ENCODE peak calls at places on chromosomes 5 and 9, in five cellular contexts. N is AG04450, G is GM06990, B is body of pancreas, Y is GM20000. T is an unnamed sample.

GRCh38 chr5:26388946-26389345 is 649.4 kb downstream of the CDH9 start:
- DNase-seq in B (no peak), G (no peak), Y (no peak), N (no peak), T (no peak)

GRCh38 chr5:124263680-124264491 is 482.6 kb downstream of the ZNF608 start:
- DNase-seq in N (no peak), G (no peak), B (peak), Y (no peak), T (no peak)

GRCh38 chr5:50501510-50502209 is 60.6 kb upstream of the EMB start:
- DNase-seq in G (peak), B (no peak), Y (peak), N (no peak), T (peak)

GRCh38 chr5:168527756-168528295 is 1.3 kb upstream of the FBLL1 start:
- DNase-seq in G (no peak), N (no peak), Y (no peak), B (no peak), T (no peak)

GRCh38 chr5:54514269-54514668 is 3.3 kb upstream of the SNX18 start:
- DNase-seq in G (no peak), B (no peak), Y (no peak), N (no peak), T (no peak)

GRCh38 chr9:108041551-108041950 is 552.0 kb upstream of the KLF4 start:
- DNase-seq in N (no peak), B (no peak), Y (no peak), G (no peak), T (no peak)

GRCh38 chr9:89941875-89942274 is 337.1 kb downstream of the GADD45G start:
- DNase-seq in Y (no peak), G (no peak), N (peak), B (no peak), T (no peak)

GRCh38 chr9:107693620-107694326 is 204.2 kb upstream of the KLF4 start:
- DNase-seq in N (no peak), Y (no peak), G (no peak), B (no peak), T (no peak)

GRCh38 chr9:120579139-120579749 is 723 bp downstream of the CDK5RAP2 start:
- DNase-seq in N (no peak), B (no peak), G (no peak), Y (peak), T (peak)

GRCh38 chr9:99954108-99954507 is 47.7 kb downstream of the STX17 start:
- DNase-seq in N (no peak), Y (no peak), G (peak), B (no peak), T (no peak)

GRCh38 chr9:131299948-131300347 is 10.4 kb downstream of the PLPP7 start:
- DNase-seq in Y (no peak), N (no peak), B (no peak), G (no peak), T (no peak)

DNA sequence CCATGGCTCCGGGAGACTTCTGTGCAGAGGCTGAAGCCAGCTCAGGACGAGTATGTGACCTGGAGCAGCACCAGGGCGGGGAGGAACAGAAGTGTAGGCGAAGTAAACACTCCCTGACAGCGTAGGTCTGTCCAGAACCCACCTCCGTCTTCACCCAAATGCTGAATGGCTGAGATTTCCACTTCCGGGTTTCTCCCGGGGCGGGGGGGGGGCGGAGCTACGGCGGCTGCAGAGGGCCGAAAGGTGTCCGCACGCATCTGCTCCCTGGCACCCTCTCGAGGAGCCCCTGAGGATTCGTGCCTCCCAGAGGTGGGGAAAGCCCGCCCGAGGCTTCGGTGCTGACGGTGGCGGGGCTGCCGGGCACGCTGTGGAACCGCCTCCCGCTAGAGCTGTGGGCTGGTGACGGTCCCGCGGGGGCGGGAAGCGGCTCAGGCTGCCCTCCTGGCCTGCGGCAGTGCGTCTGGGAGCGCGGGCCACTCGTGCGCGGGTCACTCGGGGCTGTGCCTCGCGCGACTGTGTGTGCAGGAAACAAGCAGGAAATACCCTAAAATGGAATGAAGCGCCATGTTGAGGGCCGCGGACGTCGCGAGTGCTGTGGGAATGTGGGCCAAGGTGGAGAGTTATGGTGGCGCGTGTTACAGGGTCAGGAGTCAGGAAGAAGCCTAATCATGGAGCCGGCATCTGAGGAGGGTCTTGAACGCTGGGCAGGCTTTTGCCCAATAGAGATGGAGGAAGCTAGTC is 1425.4 kb downstream of the FOXD4L5 start:
- DNase-seq in B (peak), Y (peak), N (no peak), G (no peak), T (peak)
- TF ChIP-seq CTCF in B (no peak), Y (peak), N (no peak), G (no peak), T (no peak)

GRCh38 chr5:74032617-74033016 is 406.6 kb downstream of the ARHGEF28 start:
- DNase-seq in Y (no peak), G (no peak), B (no peak), N (no peak), T (no peak)

GRCh38 chr5:74034738-74035137 is 408.7 kb downstream of the ARHGEF28 start:
- DNase-seq in N (peak), Y (no peak), B (no peak), G (no peak), T (no peak)

GRCh38 chr5:74031536-74031935 is 405.5 kb downstream of the ARHGEF28 start:
- DNase-seq in G (no peak), Y (no peak), N (no peak), B (no peak), T (no peak)

GRCh38 chr5:74040065-74040551 is 414.1 kb downstream of the ARHGEF28 start:
- DNase-seq in B (no peak), Y (no peak), G (no peak), N (peak), T (no peak)

DNA sequence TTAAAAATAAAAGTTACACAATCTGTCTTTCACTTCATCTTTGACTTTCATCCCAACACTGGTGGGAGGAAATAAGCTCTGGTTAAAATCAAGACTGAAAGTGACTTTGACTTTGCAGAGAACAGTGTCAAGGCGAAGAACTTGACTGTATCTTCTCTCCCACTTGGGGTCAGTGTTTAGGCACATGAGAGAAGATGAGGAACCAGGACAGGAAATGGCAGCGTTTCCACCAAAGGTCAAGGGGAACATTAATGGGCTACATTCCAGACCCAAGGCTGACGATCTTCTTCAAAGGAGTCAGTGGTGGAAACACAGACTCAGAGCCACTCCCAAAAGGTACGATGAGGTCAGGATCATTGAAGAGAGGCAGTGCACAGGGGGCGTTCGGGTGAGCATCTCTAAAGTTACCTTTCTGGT is 409.5 kb downstream of the ARHGEF28 start:
- DNase-seq in G (peak), Y (peak), B (no peak), N (no peak), T (peak)
- TF ChIP-seq CTCF in G (peak), Y (no peak), B (peak), N (peak), T (no peak)

GRCh38 chr5:122091942-122092600 is 14.0 kb upstream of the LOX start:
- DNase-seq in N (no peak), G (no peak), B (no peak), Y (no peak), T (no peak)
- TF ChIP-seq CTCF in N (peak), G (peak), B (peak), Y (no peak), T (no peak)

DNA sequence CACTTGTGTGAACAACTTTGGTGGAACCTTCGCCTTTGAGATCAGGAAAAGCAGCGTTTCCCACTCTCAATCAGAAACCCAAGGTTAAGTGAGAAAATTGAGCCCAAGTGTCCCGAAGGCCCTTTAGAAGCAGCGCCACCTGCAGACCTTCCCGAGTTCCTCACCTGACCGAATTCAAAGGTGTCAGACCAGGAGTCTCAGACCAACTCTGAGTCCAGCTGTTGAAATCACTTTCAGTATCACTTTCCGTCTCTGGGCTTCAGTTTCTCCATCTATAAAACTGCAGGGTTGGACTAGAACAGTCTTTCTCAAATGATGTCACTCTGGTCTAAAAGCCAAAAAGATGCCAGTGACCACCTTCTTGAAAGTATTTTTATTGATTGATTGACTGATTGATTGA is 31.7 kb upstream of the GRHPR start:
- DNase-seq in B (peak), N (no peak), Y (peak), G (peak), T (peak)
- TF ChIP-seq CTCF in B (peak), N (peak), Y (peak), G (peak), T (peak)

GRCh38 chr9:4768681-4769080 is 24.1 kb upstream of the RCL1 start:
- DNase-seq in Y (no peak), G (no peak), B (no peak), N (no peak), T (no peak)
- TF ChIP-seq CTCF in Y (no peak), G (no peak), B (no peak), N (no peak), T (no peak)

DNA sequence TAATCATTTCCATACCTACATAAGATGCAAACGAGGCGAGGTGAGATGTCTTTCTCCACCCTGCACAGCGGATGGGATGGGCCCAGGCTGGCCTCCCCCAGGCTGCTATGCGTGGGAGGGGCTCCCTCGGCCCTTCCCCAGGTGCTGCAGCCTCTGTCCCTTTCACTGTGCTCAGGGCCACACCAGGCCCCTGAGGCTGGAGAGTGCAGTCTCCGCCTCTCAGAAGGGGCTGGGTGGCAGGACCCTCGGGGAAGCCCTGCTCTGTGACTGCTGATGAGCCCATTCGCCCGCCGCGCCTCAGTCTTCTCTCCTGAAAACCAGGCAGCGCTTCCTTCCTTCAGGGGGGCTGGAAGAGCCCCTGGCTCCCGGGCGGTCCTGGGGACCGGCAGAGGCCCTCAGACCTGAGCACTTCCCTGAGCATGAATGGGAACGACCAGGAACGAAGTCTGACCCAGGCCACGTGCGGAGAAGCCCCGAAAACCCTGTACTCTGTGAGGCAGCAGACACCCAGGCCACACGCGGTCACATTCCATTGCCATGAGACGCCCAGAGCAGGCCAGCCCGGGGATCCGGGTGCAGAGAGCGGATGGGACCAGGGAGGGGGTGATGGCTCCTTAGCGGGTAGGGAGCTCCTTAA is 21.9 kb upstream of the NOTCH1 start:
- DNase-seq in N (peak), Y (peak), G (no peak), B (peak), T (no peak)
- TF ChIP-seq CTCF in N (no peak), Y (no peak), G (no peak), B (no peak), T (no peak)

DNA sequence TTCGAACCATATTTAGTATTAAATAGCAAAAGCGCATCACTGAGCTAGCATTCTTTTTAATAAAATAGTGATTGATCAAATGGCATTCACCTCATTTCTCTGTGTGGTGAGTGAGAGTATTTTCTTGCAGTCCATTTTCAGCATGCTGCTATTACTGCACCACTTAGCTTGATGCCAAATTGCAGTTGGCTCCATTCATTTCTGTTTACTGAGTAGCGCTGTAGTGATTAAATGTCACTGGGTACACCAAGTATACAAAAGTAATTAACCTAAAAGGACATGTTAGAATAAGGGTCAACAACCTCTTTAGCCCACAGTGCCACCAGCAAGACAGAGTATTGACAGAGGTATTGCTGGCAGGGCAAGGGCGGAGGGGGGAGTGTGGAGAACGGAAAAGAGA is 122.0 kb downstream of the TLE4 start:
- DNase-seq in Y (no peak), B (no peak), N (no peak), G (no peak), T (no peak)
- TF ChIP-seq CTCF in Y (no peak), B (no peak), N (no peak), G (no peak), T (no peak)

GRCh38 chr9:84969736-84970135 is 300.2 kb downstream of the NTRK2 start:
- DNase-seq in Y (no peak), G (no peak), B (no peak), N (no peak), T (no peak)

GRCh38 chr9:84969084-84969483 is 299.6 kb downstream of the NTRK2 start:
- DNase-seq in G (no peak), N (no peak), Y (no peak), B (no peak), T (no peak)

GRCh38 chr9:84970432-84970831 is 300.9 kb downstream of the NTRK2 start:
- DNase-seq in G (no peak), Y (no peak), N (no peak), B (no peak), T (no peak)

DNA sequence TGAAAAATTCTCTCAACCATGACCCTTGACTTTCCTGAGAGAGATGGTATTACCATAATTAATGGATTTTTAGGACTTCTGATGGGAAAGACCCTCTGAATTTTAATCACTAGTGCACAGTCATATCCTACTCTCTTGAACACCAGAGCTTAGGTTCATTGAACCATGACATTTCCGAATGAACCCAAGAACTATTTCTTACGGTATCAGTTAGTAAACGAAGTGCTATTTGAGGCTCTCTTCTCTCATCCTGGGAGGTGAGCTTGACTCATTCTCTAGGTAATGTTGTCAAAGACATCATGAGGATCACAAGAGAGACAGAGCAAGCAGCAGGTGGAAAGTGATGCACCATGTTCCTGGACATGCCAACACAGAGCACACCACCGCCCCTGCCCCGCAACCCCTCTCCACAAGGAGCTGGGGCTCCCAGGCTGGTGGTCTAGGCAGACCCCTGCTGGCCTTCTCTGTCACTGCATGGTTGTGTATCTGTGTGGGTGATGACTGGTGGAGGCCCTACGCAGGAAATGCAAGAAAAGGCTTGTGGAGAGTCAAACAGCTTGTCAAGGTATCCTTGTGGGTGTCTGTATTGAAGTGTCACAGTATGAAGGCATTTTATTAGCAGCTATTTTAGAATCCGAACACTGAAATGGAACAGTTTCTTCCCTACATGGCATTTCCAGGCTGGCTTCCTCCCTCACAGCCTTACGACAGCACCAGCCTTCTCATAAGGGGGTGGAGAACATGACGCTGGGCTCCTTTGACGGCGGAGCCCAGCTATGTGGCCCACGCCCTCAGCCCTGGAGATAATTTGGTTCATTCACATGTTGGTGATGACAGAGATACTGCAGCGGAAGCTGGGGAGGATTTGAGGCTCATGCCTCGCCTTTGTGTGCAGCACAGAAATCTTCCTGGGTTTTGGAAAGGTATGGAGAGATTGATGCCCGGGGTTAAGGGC is 297.6 kb downstream of the NTRK2 start:
- DNase-seq in Y (peak), N (no peak), B (no peak), G (peak), T (peak)
- TF ChIP-seq CTCF in Y (no peak), N (no peak), B (no peak), G (peak), T (no peak)